ENCODE peak calls at places on chromosomes 16 and 17, in eight cellular contexts. One of them, this sample, is unnamed.
A peak's percentile ranks its signal among the peaks of the same experiment; 100 is the strongest.

GRCh38 chr17:10398352-10398751 is 23.4 kb downstream of the MYH8 start:
- DNase-seq in right atrium auricular region: no peak
- DNase-seq in ACHN: no peak
- DNase-seq in stimulated activated CD4-positive, alpha-beta T cell treated with anti-CD3 and anti-CD28 coated beads, Interleukin-4, amount 100 ng/mL, for 1 hour: no peak
- DNase-seq in body of pancreas: no peak
- DNase-seq in spleen: no peak
- DNase-seq in mucosa of gallbladder: no peak
- DNase-seq in NCI-H524 treated with DMSO at 0.1 percent for 48 hours: no peak
- DNase-seq in this sample: no peak

GRCh38 chr16:80039777-80040176 is 439.2 kb upstream of the MAF start:
- DNase-seq in right atrium auricular region: no peak
- DNase-seq in ACHN: no peak
- DNase-seq in stimulated activated CD4-positive, alpha-beta T cell treated with anti-CD3 and anti-CD28 coated beads, Interleukin-4, amount 100 ng/mL, for 1 hour: no peak
- DNase-seq in body of pancreas: no peak
- DNase-seq in spleen: no peak
- DNase-seq in mucosa of gallbladder: no peak
- DNase-seq in NCI-H524 treated with DMSO at 0.1 percent for 48 hours: no peak
- DNase-seq in this sample: no peak

GRCh38 chr16:68116256-68116853 is 31.2 kb downstream of the NFATC3 start:
- DNase-seq in right atrium auricular region: no peak
- DNase-seq in ACHN: peak; percentile 31
- DNase-seq in stimulated activated CD4-positive, alpha-beta T cell treated with anti-CD3 and anti-CD28 coated beads, Interleukin-4, amount 100 ng/mL, for 1 hour: no peak
- DNase-seq in body of pancreas: no peak
- DNase-seq in spleen: no peak
- DNase-seq in mucosa of gallbladder: no peak
- DNase-seq in NCI-H524 treated with DMSO at 0.1 percent for 48 hours: no peak
- DNase-seq in this sample: no peak

GRCh38 chr17:32621612-32622312 is 135.0 kb downstream of the CDK5R1 start:
- DNase-seq in right atrium auricular region: no peak
- DNase-seq in ACHN: no peak
- DNase-seq in stimulated activated CD4-positive, alpha-beta T cell treated with anti-CD3 and anti-CD28 coated beads, Interleukin-4, amount 100 ng/mL, for 1 hour: no peak
- DNase-seq in body of pancreas: no peak
- DNase-seq in spleen: no peak
- DNase-seq in mucosa of gallbladder: no peak
- DNase-seq in NCI-H524 treated with DMSO at 0.1 percent for 48 hours: no peak
- DNase-seq in this sample: no peak

GRCh38 chr16:1771072-1771863 is at the start of gene NME3:
- DNase-seq in right atrium auricular region: peak; percentile 77
- DNase-seq in ACHN: peak; percentile 80
- DNase-seq in stimulated activated CD4-positive, alpha-beta T cell treated with anti-CD3 and anti-CD28 coated beads, Interleukin-4, amount 100 ng/mL, for 1 hour: peak; percentile 82
- DNase-seq in body of pancreas: peak; percentile 77
- DNase-seq in spleen: peak; percentile 95
- DNase-seq in mucosa of gallbladder: peak; percentile 80
- DNase-seq in NCI-H524 treated with DMSO at 0.1 percent for 48 hours: no peak
- DNase-seq in this sample: peak; percentile 93

GRCh38 chr16:52398021-52398420 is 148.9 kb downstream of the TOX3 start:
- DNase-seq in right atrium auricular region: no peak
- DNase-seq in ACHN: no peak
- DNase-seq in stimulated activated CD4-positive, alpha-beta T cell treated with anti-CD3 and anti-CD28 coated beads, Interleukin-4, amount 100 ng/mL, for 1 hour: no peak
- DNase-seq in body of pancreas: no peak
- DNase-seq in spleen: no peak
- DNase-seq in mucosa of gallbladder: no peak
- DNase-seq in NCI-H524 treated with DMSO at 0.1 percent for 48 hours: no peak
- DNase-seq in this sample: no peak

GRCh38 chr17:82283208-82283749 is 9.8 kb upstream of the CSNK1D start:
- DNase-seq in right atrium auricular region: no peak
- DNase-seq in ACHN: peak; percentile 92
- DNase-seq in stimulated activated CD4-positive, alpha-beta T cell treated with anti-CD3 and anti-CD28 coated beads, Interleukin-4, amount 100 ng/mL, for 1 hour: peak; percentile 53
- DNase-seq in body of pancreas: no peak
- DNase-seq in spleen: no peak
- DNase-seq in mucosa of gallbladder: no peak
- DNase-seq in NCI-H524 treated with DMSO at 0.1 percent for 48 hours: no peak
- DNase-seq in this sample: peak; percentile 80

GRCh38 chr16:58124601-58124915 is 4.6 kb downstream of the CFAP20 start:
- DNase-seq in right atrium auricular region: no peak
- DNase-seq in ACHN: no peak
- DNase-seq in stimulated activated CD4-positive, alpha-beta T cell treated with anti-CD3 and anti-CD28 coated beads, Interleukin-4, amount 100 ng/mL, for 1 hour: no peak
- DNase-seq in body of pancreas: no peak
- DNase-seq in spleen: no peak
- DNase-seq in mucosa of gallbladder: no peak
- DNase-seq in NCI-H524 treated with DMSO at 0.1 percent for 48 hours: no peak
- DNase-seq in this sample: no peak

GRCh38 chr17:39737761-39738567 is at the start of gene GRB7:
- DNase-seq in right atrium auricular region: no peak
- DNase-seq in ACHN: peak; percentile 75
- DNase-seq in stimulated activated CD4-positive, alpha-beta T cell treated with anti-CD3 and anti-CD28 coated beads, Interleukin-4, amount 100 ng/mL, for 1 hour: no peak
- DNase-seq in body of pancreas: peak; percentile 93
- DNase-seq in spleen: peak; percentile 74
- DNase-seq in mucosa of gallbladder: peak; percentile 82
- DNase-seq in NCI-H524 treated with DMSO at 0.1 percent for 48 hours: no peak
- DNase-seq in this sample: peak; percentile 94

GRCh38 chr16:3097266-3097665 is 1.8 kb downstream of the ZSCAN10 start:
- DNase-seq in right atrium auricular region: no peak
- DNase-seq in ACHN: no peak
- DNase-seq in stimulated activated CD4-positive, alpha-beta T cell treated with anti-CD3 and anti-CD28 coated beads, Interleukin-4, amount 100 ng/mL, for 1 hour: no peak
- DNase-seq in body of pancreas: no peak
- DNase-seq in spleen: peak; percentile 43
- DNase-seq in mucosa of gallbladder: no peak
- DNase-seq in NCI-H524 treated with DMSO at 0.1 percent for 48 hours: no peak
- DNase-seq in this sample: peak; percentile 43

GRCh38 chr17:39205112-39205526 is 5.0 kb downstream of the RPL19 start:
- DNase-seq in right atrium auricular region: no peak
- DNase-seq in ACHN: no peak
- DNase-seq in stimulated activated CD4-positive, alpha-beta T cell treated with anti-CD3 and anti-CD28 coated beads, Interleukin-4, amount 100 ng/mL, for 1 hour: no peak
- DNase-seq in body of pancreas: no peak
- DNase-seq in spleen: no peak
- DNase-seq in mucosa of gallbladder: no peak
- DNase-seq in NCI-H524 treated with DMSO at 0.1 percent for 48 hours: no peak
- DNase-seq in this sample: no peak

GRCh38 chr17:40658396-40658795 is 6.6 kb downstream of the KRT222 start:
- DNase-seq in right atrium auricular region: no peak
- DNase-seq in ACHN: no peak
- DNase-seq in stimulated activated CD4-positive, alpha-beta T cell treated with anti-CD3 and anti-CD28 coated beads, Interleukin-4, amount 100 ng/mL, for 1 hour: no peak
- DNase-seq in body of pancreas: no peak
- DNase-seq in spleen: no peak
- DNase-seq in mucosa of gallbladder: no peak
- DNase-seq in NCI-H524 treated with DMSO at 0.1 percent for 48 hours: no peak
- DNase-seq in this sample: no peak

GRCh38 chr16:4624827-4625616 is 396 bp downstream of the MGRN1 start:
- DNase-seq in right atrium auricular region: peak; percentile 82
- DNase-seq in ACHN: peak; percentile 74
- DNase-seq in stimulated activated CD4-positive, alpha-beta T cell treated with anti-CD3 and anti-CD28 coated beads, Interleukin-4, amount 100 ng/mL, for 1 hour: peak; percentile 72
- DNase-seq in body of pancreas: peak; percentile 63
- DNase-seq in spleen: peak; percentile 95
- DNase-seq in mucosa of gallbladder: peak; percentile 56
- DNase-seq in NCI-H524 treated with DMSO at 0.1 percent for 48 hours: no peak
- DNase-seq in this sample: peak; percentile 90

GRCh38 chr17:48678141-48678971 is 44.0 kb downstream of the PRAC1 start:
- DNase-seq in right atrium auricular region: peak; percentile 58
- DNase-seq in ACHN: peak; percentile 76
- DNase-seq in stimulated activated CD4-positive, alpha-beta T cell treated with anti-CD3 and anti-CD28 coated beads, Interleukin-4, amount 100 ng/mL, for 1 hour: peak; percentile 75
- DNase-seq in body of pancreas: peak; percentile 70
- DNase-seq in spleen: peak; percentile 89
- DNase-seq in mucosa of gallbladder: peak; percentile 54
- DNase-seq in NCI-H524 treated with DMSO at 0.1 percent for 48 hours: no peak
- DNase-seq in this sample: peak; percentile 85

GRCh38 chr17:12959441-12959840 is 58.4 kb downstream of the ELAC2 start:
- DNase-seq in right atrium auricular region: no peak
- DNase-seq in ACHN: peak; percentile 26
- DNase-seq in stimulated activated CD4-positive, alpha-beta T cell treated with anti-CD3 and anti-CD28 coated beads, Interleukin-4, amount 100 ng/mL, for 1 hour: no peak
- DNase-seq in body of pancreas: no peak
- DNase-seq in spleen: no peak
- DNase-seq in mucosa of gallbladder: no peak
- DNase-seq in NCI-H524 treated with DMSO at 0.1 percent for 48 hours: no peak
- DNase-seq in this sample: no peak

GRCh38 chr16:77585852-77586251 is 136.5 kb upstream of the NUDT7 start:
- DNase-seq in right atrium auricular region: no peak
- DNase-seq in ACHN: peak; percentile 94
- DNase-seq in stimulated activated CD4-positive, alpha-beta T cell treated with anti-CD3 and anti-CD28 coated beads, Interleukin-4, amount 100 ng/mL, for 1 hour: no peak
- DNase-seq in body of pancreas: no peak
- DNase-seq in spleen: no peak
- DNase-seq in mucosa of gallbladder: no peak
- DNase-seq in NCI-H524 treated with DMSO at 0.1 percent for 48 hours: no peak
- DNase-seq in this sample: no peak

GRCh38 chr16:1812732-1813163 is 13.9 kb downstream of the HAGH start:
- DNase-seq in right atrium auricular region: peak; percentile 73
- DNase-seq in ACHN: peak; percentile 19
- DNase-seq in stimulated activated CD4-positive, alpha-beta T cell treated with anti-CD3 and anti-CD28 coated beads, Interleukin-4, amount 100 ng/mL, for 1 hour: peak; percentile 59
- DNase-seq in body of pancreas: peak; percentile 78
- DNase-seq in spleen: peak; percentile 81
- DNase-seq in mucosa of gallbladder: peak; percentile 73
- DNase-seq in NCI-H524 treated with DMSO at 0.1 percent for 48 hours: peak; percentile 33
- DNase-seq in this sample: peak; percentile 84

GRCh38 chr17:35743911-35744328 is 9.1 kb downstream of the GAS2L2 start:
- DNase-seq in right atrium auricular region: no peak
- DNase-seq in ACHN: peak; percentile 54
- DNase-seq in stimulated activated CD4-positive, alpha-beta T cell treated with anti-CD3 and anti-CD28 coated beads, Interleukin-4, amount 100 ng/mL, for 1 hour: no peak
- DNase-seq in body of pancreas: no peak
- DNase-seq in spleen: no peak
- DNase-seq in mucosa of gallbladder: peak; percentile 31
- DNase-seq in NCI-H524 treated with DMSO at 0.1 percent for 48 hours: no peak
- DNase-seq in this sample: peak; percentile 66

GRCh38 chr17:41655611-41656111 is 31.3 kb upstream of the KRT17 start:
- DNase-seq in right atrium auricular region: no peak
- DNase-seq in ACHN: no peak
- DNase-seq in stimulated activated CD4-positive, alpha-beta T cell treated with anti-CD3 and anti-CD28 coated beads, Interleukin-4, amount 100 ng/mL, for 1 hour: no peak
- DNase-seq in body of pancreas: peak; percentile 45
- DNase-seq in spleen: peak; percentile 72
- DNase-seq in mucosa of gallbladder: peak; percentile 76
- DNase-seq in NCI-H524 treated with DMSO at 0.1 percent for 48 hours: no peak
- DNase-seq in this sample: peak; percentile 97

GRCh38 chr16:59044616-59045015 is 310.5 kb upstream of the GOT2 start:
- DNase-seq in right atrium auricular region: no peak
- DNase-seq in ACHN: no peak
- DNase-seq in stimulated activated CD4-positive, alpha-beta T cell treated with anti-CD3 and anti-CD28 coated beads, Interleukin-4, amount 100 ng/mL, for 1 hour: no peak
- DNase-seq in body of pancreas: no peak
- DNase-seq in spleen: no peak
- DNase-seq in mucosa of gallbladder: no peak
- DNase-seq in NCI-H524 treated with DMSO at 0.1 percent for 48 hours: no peak
- DNase-seq in this sample: no peak

GRCh38 chr17:27974531-27975145 is 67.8 kb upstream of the NLK start:
- DNase-seq in right atrium auricular region: no peak
- DNase-seq in ACHN: no peak
- DNase-seq in stimulated activated CD4-positive, alpha-beta T cell treated with anti-CD3 and anti-CD28 coated beads, Interleukin-4, amount 100 ng/mL, for 1 hour: no peak
- DNase-seq in body of pancreas: no peak
- DNase-seq in spleen: no peak
- DNase-seq in mucosa of gallbladder: no peak
- DNase-seq in NCI-H524 treated with DMSO at 0.1 percent for 48 hours: no peak
- DNase-seq in this sample: no peak

GRCh38 chr16:4298761-4299522 is 16.9 kb upstream of the GLIS2 start:
- DNase-seq in right atrium auricular region: peak; percentile 84
- DNase-seq in ACHN: peak; percentile 95
- DNase-seq in stimulated activated CD4-positive, alpha-beta T cell treated with anti-CD3 and anti-CD28 coated beads, Interleukin-4, amount 100 ng/mL, for 1 hour: no peak
- DNase-seq in body of pancreas: no peak
- DNase-seq in spleen: no peak
- DNase-seq in mucosa of gallbladder: peak; percentile 84
- DNase-seq in NCI-H524 treated with DMSO at 0.1 percent for 48 hours: peak; percentile 46
- DNase-seq in this sample: peak; percentile 95